ENCODE peak calls at places on chromosomes 1 and 21, in four cellular contexts. Q is CD4-positive, CD25-positive, alpha-beta regulatory T cell; W is uterus; X is neuronal stem cell. J is an unnamed sample.

GRCh38 chr1:151737479-151737878 is 16.2 kb downstream of the RIIAD1 start:
- DNase-seq in W (no peak), X (no peak), Q (no peak), J (peak; percentile 21)

GRCh38 chr1:69569983-69570755 is 2.4 kb downstream of the LRRC7 start:
- DNase-seq in W (no peak), X (peak; percentile 18), Q (no peak), J (no peak)

GRCh38 chr1:64572222-64572900 is 102.4 kb downstream of the CACHD1 start:
- DNase-seq in W (no peak), Q (no peak), X (no peak), J (no peak)

GRCh38 chr21:39663742-39664492 is 51.2 kb downstream of the B3GALT5 start:
- DNase-seq in Q (no peak), X (no peak), W (no peak), J (peak; percentile 29)

GRCh38 chr1:155983191-155984023 is 5.1 kb upstream of the ARHGEF2 start:
- DNase-seq in Q (no peak), W (peak; percentile 84), X (no peak), J (no peak)

GRCh38 chr1:202944438-202944921 is 13.6 kb downstream of the ADIPOR1 start:
- DNase-seq in Q (no peak), W (no peak), X (no peak), J (no peak)

GRCh38 chr1:165856606-165857005 is 29.2 kb downstream of the UCK2 start:
- DNase-seq in Q (no peak), X (no peak), W (no peak), J (no peak)

GRCh38 chr1:223331929-223332328 is 32.0 kb downstream of the SUSD4 start:
- DNase-seq in X (no peak), Q (no peak), W (no peak), J (no peak)

GRCh38 chr1:1283821-1284220 is 3.6 kb downstream of the SCNN1D start:
- DNase-seq in X (no peak), W (no peak), Q (no peak), J (no peak)

GRCh38 chr21:14869984-14870840 is 194.6 kb downstream of the NRIP1 start:
- DNase-seq in Q (no peak), X (no peak), W (no peak), J (no peak)

GRCh38 chr1:201013031-201013485 is 10.5 kb downstream of the KIF21B start:
- DNase-seq in X (no peak), W (no peak), Q (no peak), J (no peak)

GRCh38 chr21:26597981-26598380 is 24.9 kb upstream of the CYYR1 start:
- DNase-seq in Q (no peak), W (no peak), X (no peak), J (no peak)

GRCh38 chr1:80441664-80442063 is 1359.1 kb upstream of the ADGRL2 start:
- DNase-seq in Q (no peak), W (no peak), X (no peak), J (no peak)

GRCh38 chr1:20974069-20974468 is 187.0 kb upstream of the HP1BP3 start:
- DNase-seq in W (no peak), Q (no peak), X (no peak), J (no peak)

GRCh38 chr21:45535341-45536081 is 6.7 kb downstream of the SLC19A1 start:
- DNase-seq in X (no peak), W (no peak), Q (no peak), J (peak; percentile 32)

GRCh38 chr1:41366428-41367101 is 5.3 kb downstream of the FOXO6 start:
- DNase-seq in W (no peak), X (no peak), Q (peak; percentile 26), J (no peak)

GRCh38 chr1:41380979-41381690 is 19.9 kb downstream of the FOXO6 start:
- DNase-seq in X (no peak), W (peak; percentile 82), Q (no peak), J (peak; percentile 84)

GRCh38 chr1:59156526-59157196 is 140.2 kb upstream of the FGGY start:
- DNase-seq in Q (no peak), X (peak; percentile 17), W (no peak), J (no peak)

GRCh38 chr1:94578856-94579255 is 37.3 kb upstream of the F3 start:
- DNase-seq in W (no peak), X (no peak), Q (no peak), J (no peak)

GRCh38 chr1:45490121-45490622 is 791 bp downstream of the TESK2 start:
- DNase-seq in W (no peak), Q (no peak), X (no peak), J (peak; percentile 21)

GRCh38 chr1:27656157-27656893 is 15.7 kb downstream of the IFI6 start:
- DNase-seq in X (no peak), Q (no peak), W (peak; percentile 37), J (peak; percentile 78)

GRCh38 chr21:36087362-36088138 is 17.7 kb downstream of the CBR1 start:
- DNase-seq in X (no peak), Q (no peak), W (no peak), J (peak; percentile 41)

GRCh38 chr1:219990782-219991510 is 55.4 kb downstream of the EPRS1 start:
- DNase-seq in X (peak; percentile 2), Q (no peak), W (no peak), J (no peak)

GRCh38 chr21:36104306-36105300 is 30.3 kb upstream of the CBR3 start:
- DNase-seq in X (peak; percentile 54), W (peak; percentile 55), Q (peak; percentile 42), J (no peak)

GRCh38 chr1:12486401-12487005 is 131.5 kb downstream of the DHRS3 start:
- DNase-seq in X (no peak), Q (no peak), W (peak; percentile 76), J (peak; percentile 22)

GRCh38 chr1:5998906-5999301 is 6.7 kb upstream of the NPHP4 start:
- DNase-seq in W (no peak), X (no peak), Q (no peak), J (no peak)

GRCh38 chr1:179917601-179918429 is 35.7 kb downstream of the TOR1AIP1 start:
- DNase-seq in W (no peak), Q (no peak), X (no peak), J (no peak)

GRCh38 chr1:193190096-193190744 is 3.8 kb upstream of the B3GALT2 start:
- DNase-seq in W (no peak), Q (no peak), X (no peak), J (no peak)

GRCh38 chr1:56507925-56508522 is 71.3 kb downstream of the PLPP3 start:
- DNase-seq in X (no peak), W (no peak), Q (no peak), J (no peak)

GRCh38 chr1:164588388-164589341 is 29.7 kb downstream of the PBX1 start:
- DNase-seq in Q (no peak), W (peak; percentile 81), X (peak; percentile 88), J (peak; percentile 65)

DNA sequence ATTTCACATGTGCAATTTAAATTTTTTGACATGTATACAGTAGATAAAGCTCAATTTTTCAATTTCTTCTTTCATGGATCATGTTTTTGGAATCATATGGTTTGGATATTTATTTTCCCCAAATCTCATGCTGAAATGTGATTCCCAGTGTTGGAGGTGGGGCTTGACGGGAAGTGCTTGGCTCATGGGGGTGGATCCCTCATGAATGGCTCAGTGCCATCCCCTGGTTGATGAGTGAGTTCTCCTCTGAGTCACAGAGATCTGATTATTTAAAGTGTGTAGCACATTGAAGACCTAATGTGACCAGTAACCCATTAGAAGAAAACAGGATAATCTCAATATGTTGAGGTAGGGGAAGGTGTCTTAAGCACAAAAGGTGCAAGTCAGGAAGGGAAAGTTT is 9.1 kb upstream of the IFI16 start:
- DNase-seq in Q (no peak), X (peak; percentile 9), W (peak; percentile 91), J (peak; percentile 93)
- H3K4me3 ChIP-seq in Q (no peak overlapping the region), X (peak overlapping the region; percentile 52), W (peak overlapping the region; percentile 49), J (peak overlapping the region; percentile 68)

DNA sequence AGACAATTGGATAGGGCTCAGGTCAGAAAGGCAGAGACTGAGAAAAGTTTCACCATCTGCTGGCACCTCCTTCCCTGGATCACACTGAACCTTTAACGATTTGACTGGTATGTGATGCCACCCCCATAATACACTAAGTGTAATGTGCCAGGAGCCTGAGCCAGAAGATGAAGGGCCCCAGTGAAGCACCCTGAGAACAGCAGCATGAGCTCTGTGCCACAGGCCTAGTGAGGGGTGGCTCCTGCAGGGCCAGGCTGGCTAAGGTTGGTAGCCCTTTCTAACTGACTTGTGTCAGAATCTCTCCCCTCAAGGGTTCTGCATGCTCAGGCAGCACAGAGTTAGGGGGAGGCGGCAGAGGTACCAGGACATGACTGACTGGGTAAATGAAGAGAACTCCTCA is 38.9 kb downstream of the ARHGEF11 start:
- DNase-seq in Q (no peak), W (no peak), X (no peak), J (no peak)
- H3K4me3 ChIP-seq in Q (no peak overlapping the region), W (no peak overlapping the region), X (no peak overlapping the region), J (no peak overlapping the region)

GRCh38 chr1:159945483-159946241 is at the start of gene IGSF9:
- DNase-seq in W (peak; percentile 91), Q (peak; percentile 69), X (peak; percentile 93), J (peak; percentile 75)
- H3K4me3 ChIP-seq in W (peak within 1 kb of the TSS; percentile 23), Q (no peak within 1 kb of the TSS), X (peak within 1 kb of the TSS; percentile 78), J (no peak within 1 kb of the TSS)

GRCh38 chr1:93528416-93528815 is 80.5 kb downstream of the FNBP1L start:
- DNase-seq in W (no peak), Q (no peak), X (no peak), J (no peak)
- H3K4me3 ChIP-seq in W (no peak overlapping the region), Q (no peak overlapping the region), X (no peak overlapping the region), J (no peak overlapping the region)

GRCh38 chr1:184792450-184792969 is 37.9 kb upstream of the EDEM3 start:
- DNase-seq in W (peak; percentile 56), X (no peak), Q (no peak), J (peak; percentile 92)
- H3K4me3 ChIP-seq in W (no peak overlapping the region), X (no peak overlapping the region), Q (no peak overlapping the region), J (no peak overlapping the region)